ENCODE peak calls at places on chromosomes 16 and 17, in seven cellular contexts. Q is AG04450, C is dorsolateral prefrontal cortex, H is cardiac muscle cell, A is stomach, O is heart left ventricle, P is foreskin keratinocyte. G is an unnamed sample.

GRCh38 chr17:37535906-37536305 is 46.2 kb downstream of the DUSP14 start:
- DNase-seq in H (no peak), O (no peak), Q (no peak), A (no peak), P (no peak), C (no peak), G (no peak)

GRCh38 chr16:55057866-55058265 is 127.2 kb downstream of the IRX5 start:
- DNase-seq in P (no peak), Q (no peak), O (no peak), H (no peak), C (no peak), A (no peak), G (no peak)

GRCh38 chr16:78988361-78988992 is 612.1 kb downstream of the MAF start:
- DNase-seq in A (no peak), Q (no peak), O (no peak), C (no peak), P (peak; percentile 26), H (no peak), G (no peak)

GRCh38 chr17:489758-490329 is 137.2 kb upstream of the RPH3AL start:
- DNase-seq in C (no peak), H (peak; percentile 57), A (peak; percentile 60), Q (no peak), O (no peak), P (no peak), G (no peak)

GRCh38 chr17:38861399-38861843 is 7.9 kb upstream of the RPL23 start:
- DNase-seq in C (no peak), Q (no peak), O (no peak), A (no peak), H (no peak), P (no peak), G (no peak)

GRCh38 chr16:49528564-49529150 is 155.1 kb downstream of the C16orf78 start:
- DNase-seq in C (no peak), O (peak; percentile 4), A (no peak), Q (no peak), P (no peak), H (peak; percentile 23), G (no peak)

GRCh38 chr16:65117701-65118448 is 4.0 kb downstream of the CDH11 start:
- DNase-seq in A (peak; percentile 43), C (peak; percentile 86), P (peak; percentile 73), H (peak; percentile 90), O (peak; percentile 61), Q (peak; percentile 75), G (no peak)

GRCh38 chr17:4258867-4259266 is 4.9 kb downstream of the ANKFY1 start:
- DNase-seq in P (no peak), Q (no peak), C (no peak), O (no peak), A (no peak), H (no peak), G (no peak)

GRCh38 chr16:3655030-3655790 is 719 bp downstream of the DNASE1 start:
- DNase-seq in O (peak; percentile 38), P (no peak), C (no peak), A (no peak), H (no peak), Q (no peak), G (no peak)
- H3K27ac ChIP-seq in O (no peak overlapping the region), P (no peak overlapping the region), C (no peak overlapping the region), A (peak overlapping the region; percentile 58), H (peak overlapping the region; percentile 68), Q (no peak overlapping the region), G (no peak overlapping the region)

DNA sequence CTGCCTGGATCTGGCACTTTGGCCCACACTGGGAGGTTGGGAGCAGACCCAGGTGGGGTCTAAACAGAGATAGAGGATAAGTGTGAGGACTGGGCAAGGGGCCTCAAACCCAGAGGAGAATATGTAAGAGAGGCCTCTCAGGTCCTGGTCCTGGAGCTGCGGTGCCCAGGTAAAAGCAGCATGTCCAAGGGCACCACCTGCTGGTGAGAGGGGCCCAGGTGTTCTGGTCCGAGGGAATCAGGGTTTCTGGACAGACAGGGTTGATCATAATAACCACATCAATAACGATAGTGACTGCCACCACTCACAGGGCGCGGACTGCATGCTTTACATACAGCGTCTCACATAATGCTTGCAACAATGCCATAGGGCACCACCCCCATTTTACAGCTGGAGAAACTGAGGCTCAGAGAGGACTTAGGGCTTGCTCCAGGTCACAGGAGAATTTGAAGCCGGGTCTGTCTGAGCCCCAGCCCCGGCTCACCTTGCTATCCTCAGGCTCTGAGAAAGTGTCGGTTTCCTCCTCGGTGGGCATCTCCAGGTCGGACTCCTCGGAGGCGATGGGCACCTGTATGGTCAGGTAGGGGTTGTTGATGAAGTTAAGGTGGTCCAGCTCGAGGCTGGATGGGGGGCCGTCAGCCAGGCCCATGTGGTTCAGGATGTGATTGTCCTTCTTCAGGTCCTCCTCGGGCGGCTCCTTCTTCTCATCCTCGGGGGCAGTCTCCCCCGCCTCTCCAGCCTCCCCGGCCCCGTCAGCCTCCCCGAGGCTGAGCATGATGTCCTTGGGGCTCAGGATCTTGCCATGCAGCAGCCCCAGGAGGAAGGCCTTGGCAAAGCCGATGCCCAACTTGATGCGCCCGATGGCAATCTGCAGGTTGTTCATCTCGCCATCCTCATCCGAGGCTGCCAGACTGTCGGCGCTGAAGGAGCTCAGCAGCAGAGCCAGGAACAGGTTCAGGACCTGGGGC is 19.1 kb upstream of the CD79B start:
- DNase-seq in H (no peak), P (peak; percentile 36), O (no peak), C (no peak), A (peak; percentile 71), Q (no peak), G (no peak)
- TF ChIP-seq CTCF in H (peak; percentile 20), P (peak; percentile 73), O (no peak), C (no peak), A (no peak), Q (no peak), G (peak; percentile 61)

GRCh38 chr16:28107232-28107631 is 43.7 kb upstream of the GSG1L start:
- DNase-seq in Q (no peak), A (no peak), C (no peak), H (no peak), O (no peak), P (peak; percentile 19), G (no peak)
- H3K27ac ChIP-seq in Q (no peak overlapping the region), A (no peak overlapping the region), C (no peak overlapping the region), H (no peak overlapping the region), O (no peak overlapping the region), P (no peak overlapping the region), G (peak overlapping the region; percentile 54)

DNA sequence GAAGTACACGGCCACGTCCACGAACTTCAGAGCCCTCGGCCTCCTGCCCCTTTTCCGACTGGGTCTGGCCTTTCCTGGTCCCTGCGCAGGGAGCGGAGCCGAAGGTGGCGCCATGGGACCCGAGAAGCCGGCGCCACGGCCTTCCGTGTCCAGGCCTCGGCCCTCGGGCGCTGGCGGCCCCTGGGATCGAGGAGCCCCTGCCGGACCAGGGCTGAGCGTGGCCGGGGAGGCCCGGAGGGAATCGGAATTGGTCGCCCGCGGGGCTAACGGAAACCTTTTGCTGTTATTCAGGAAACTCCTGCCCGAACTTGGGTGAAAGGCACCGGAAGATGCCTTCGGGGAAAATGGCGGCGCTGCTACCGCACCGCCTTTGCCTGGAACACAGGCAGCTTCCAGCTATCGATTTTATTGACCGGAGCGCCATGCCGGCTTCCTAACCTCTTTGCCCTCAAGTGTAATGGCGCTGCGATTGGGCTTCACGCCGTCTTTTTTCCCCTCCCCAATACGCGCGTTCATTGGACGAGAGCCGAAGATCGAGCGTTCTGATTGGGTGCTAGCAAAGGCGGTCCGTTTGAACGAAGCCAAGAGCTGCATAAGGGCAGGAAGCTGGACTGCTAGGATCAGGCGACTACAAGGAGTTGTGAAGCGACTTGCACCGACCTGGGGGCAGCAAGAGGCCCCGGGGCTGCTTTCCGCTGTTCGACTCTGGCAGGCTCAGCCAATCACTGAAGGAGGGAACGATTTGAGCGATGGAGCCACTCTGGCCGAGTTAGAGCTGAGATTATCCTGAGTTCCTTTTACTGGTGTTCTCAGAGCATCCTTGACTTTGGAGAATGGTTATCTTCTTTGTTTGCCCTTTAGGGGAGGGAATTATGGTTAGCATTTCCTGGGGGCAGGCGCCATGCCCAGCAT is at the start of gene ZNF689:
- DNase-seq in Q (peak; percentile 92), C (peak; percentile 98), A (peak; percentile 94), O (peak; percentile 94), H (peak; percentile 98), P (peak; percentile 93), G (peak; percentile 49)
- TF ChIP-seq CTCF in Q (no peak), C (no peak), A (no peak), O (no peak), H (no peak), P (peak; percentile 7), G (no peak)

GRCh38 chr17:81517009-81517338 is 4.4 kb upstream of the ACTG1 start:
- DNase-seq in P (no peak), Q (no peak), C (no peak), A (no peak), H (no peak), O (no peak), G (no peak)
- H3K27ac ChIP-seq in P (no peak overlapping the region), Q (no peak overlapping the region), C (no peak overlapping the region), A (peak overlapping the region; percentile 100), H (no peak overlapping the region), O (peak overlapping the region; percentile 100), G (peak overlapping the region; percentile 79)

DNA sequence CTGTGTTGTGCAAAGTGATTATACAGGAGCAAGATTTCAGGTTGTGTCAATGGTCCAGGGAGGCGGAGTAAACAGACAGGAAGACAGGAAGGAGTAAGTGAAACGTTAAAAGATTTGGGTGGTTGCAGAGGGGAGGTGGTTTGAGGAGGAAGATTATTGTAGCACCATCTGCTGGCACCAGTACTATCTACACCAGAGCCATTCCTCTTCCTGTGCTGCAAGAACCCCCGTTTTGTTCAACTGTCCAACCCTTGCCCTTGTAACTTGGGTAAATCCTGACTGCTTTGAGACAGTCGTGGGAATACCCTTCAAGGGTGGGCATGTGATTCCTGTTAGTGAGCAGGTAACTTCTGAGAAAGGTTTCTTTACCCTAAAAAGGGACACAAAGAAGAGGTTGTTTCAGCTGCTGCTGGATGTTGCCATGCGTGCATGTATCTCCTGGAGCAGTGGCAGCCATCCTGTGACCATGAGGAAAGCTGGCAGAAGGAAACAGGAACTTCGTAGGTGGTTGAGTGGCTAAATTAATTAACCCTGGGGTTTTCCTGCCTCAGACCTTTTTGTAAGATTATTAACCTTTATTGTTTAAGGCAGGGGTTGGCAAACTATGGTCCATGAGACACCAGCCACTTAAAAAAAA is 124.1 kb downstream of the PRKCA start:
- DNase-seq in C (no peak), A (no peak), H (peak; percentile 47), P (peak; percentile 13), Q (no peak), O (no peak), G (no peak)
- TF ChIP-seq CTCF in C (no peak), A (no peak), H (peak; percentile 36), P (peak; percentile 53), Q (peak; percentile 12), O (no peak), G (no peak)

GRCh38 chr17:81000089-81000630 is 8.5 kb downstream of the CHMP6 start:
- DNase-seq in H (no peak), C (no peak), Q (no peak), O (no peak), A (no peak), P (no peak), G (no peak)
- H3K27ac ChIP-seq in H (no peak overlapping the region), C (no peak overlapping the region), Q (no peak overlapping the region), O (no peak overlapping the region), A (no peak overlapping the region), P (no peak overlapping the region), G (no peak overlapping the region)

G was measured in esophagus squamous epithelium.